ENCODE peak calls at places on chromosomes 6 and 20, in four cellular contexts. J, W, L and O are unnamed samples.

GRCh38 chr20:38473353-38473795 is 731 bp downstream of the RALGAPB start:
- DNase-seq in L (peak; percentile 61), J (no peak), W (peak; percentile 67), O (peak; percentile 45)

GRCh38 chr6:33747823-33748222 is 1.1 kb upstream of the IP6K3 start:
- DNase-seq in J (no peak), W (no peak), L (no peak), O (no peak)

GRCh38 chr6:53112404-53112803 is 36.2 kb downstream of the GCM1 start:
- DNase-seq in L (no peak), J (no peak), W (peak; percentile 85), O (no peak)

GRCh38 chr6:11918739-11919605 is 93.1 kb upstream of the HIVEP1 start:
- DNase-seq in W (no peak), J (no peak), L (peak; percentile 55), O (no peak)

GRCh38 chr6:152463183-152463582 is 174.0 kb downstream of the SYNE1 start:
- DNase-seq in L (no peak), J (no peak), W (no peak), O (no peak)

GRCh38 chr6:135328136-135328535 is 147.0 kb downstream of the MYB start:
- DNase-seq in J (no peak), L (no peak), W (no peak), O (no peak)

GRCh38 chr20:3652217-3652616 is 11.0 kb downstream of the GFRA4 start:
- DNase-seq in L (peak; percentile 65), W (no peak), J (no peak), O (no peak)

GRCh38 chr6:33983721-33984465 is 162.0 kb downstream of the GRM4 start:
- DNase-seq in L (no peak), J (no peak), W (no peak), O (no peak)

GRCh38 chr6:30007132-30007764 is 53.8 kb upstream of the POLR1H start:
- DNase-seq in L (no peak), J (no peak), W (no peak), O (no peak)

GRCh38 chr20:56522311-56522710 is 2.2 kb upstream of the FAM209A start:
- DNase-seq in L (no peak), W (no peak), J (no peak), O (no peak)

GRCh38 chr20:36572701-36573102 is 695 bp upstream of the TGIF2 start:
- DNase-seq in W (peak; percentile 65), L (peak; percentile 39), J (no peak), O (peak; percentile 30)

GRCh38 chr20:11651647-11652046 is 266.0 kb upstream of the BTBD3 start:
- DNase-seq in L (no peak), J (no peak), W (no peak), O (no peak)

GRCh38 chr6:165652766-165653165 is 10.3 kb downstream of the PDE10A start:
- DNase-seq in J (no peak), W (no peak), L (no peak), O (no peak)

GRCh38 chr6:136086686-136087085 is 163.4 kb downstream of the MTFR2 start:
- DNase-seq in W (no peak), J (no peak), L (no peak), O (no peak)

GRCh38 chr20:63021356-63022321 is 14.9 kb upstream of the BHLHE23 start:
- DNase-seq in W (no peak), J (no peak), L (no peak), O (no peak)

GRCh38 chr6:16684896-16685554 is 76.2 kb downstream of the ATXN1 start:
- DNase-seq in J (peak; percentile 56), L (no peak), W (no peak), O (no peak)

GRCh38 chr20:59007758-59008511 is 881 bp upstream of the CTSZ start:
- DNase-seq in L (no peak), W (no peak), J (peak; percentile 60), O (no peak)

GRCh38 chr6:40956871-40957270 is 82.2 kb downstream of the UNC5CL start:
- DNase-seq in W (no peak), L (no peak), J (no peak), O (no peak)

GRCh38 chr20:6311097-6311496 is 188.3 kb upstream of the FERMT1 start:
- DNase-seq in L (no peak), W (no peak), J (no peak), O (no peak)

DNA sequence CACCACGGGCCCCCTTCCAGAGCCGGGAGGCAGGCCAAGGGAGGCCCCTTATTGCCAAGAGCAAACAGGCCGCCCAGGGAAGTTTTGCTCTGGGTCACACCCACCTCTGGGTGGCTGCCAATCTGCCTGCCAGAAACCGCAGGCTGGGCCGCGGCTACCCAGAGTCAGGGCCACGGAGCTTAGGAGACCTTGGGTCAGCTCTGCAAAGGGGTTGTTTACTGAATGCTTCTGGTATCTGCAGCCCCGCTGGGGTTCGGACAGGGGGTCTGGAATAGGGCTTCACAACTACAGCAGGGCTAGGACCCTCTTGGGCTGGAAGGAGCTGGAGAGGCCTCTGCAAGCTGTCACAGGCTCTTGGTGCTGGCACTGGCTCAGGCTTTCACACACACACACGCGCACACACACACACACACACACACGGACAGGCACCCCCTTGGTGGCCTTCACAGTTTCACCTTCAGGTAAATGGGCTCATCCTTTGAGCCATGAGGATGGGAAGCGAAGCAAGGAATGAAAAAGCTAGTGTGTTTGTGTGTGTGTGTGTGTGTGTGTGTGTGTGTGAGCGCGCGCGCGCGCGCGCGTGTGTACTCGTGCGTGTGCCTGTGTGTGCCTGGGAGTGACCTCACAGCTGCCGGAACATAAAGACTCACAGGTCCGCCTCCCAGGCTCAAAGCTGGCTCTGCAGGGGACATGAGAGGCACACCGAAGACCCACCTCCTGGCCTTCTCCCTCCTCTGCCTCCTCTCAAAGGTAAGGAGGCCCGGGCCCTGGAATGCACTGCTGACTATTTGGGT is at the start of gene CCN5:
- DNase-seq in W (peak; percentile 68), J (no peak), L (peak; percentile 44), O (no peak)
- TF ChIP-seq FOXM1 in W (no peak), J (no peak), L (no peak), O (no peak)

GRCh38 chr6:97292671-97293070 is 9.7 kb upstream of the MMS22L start:
- DNase-seq in L (no peak), J (no peak), W (no peak), O (no peak)
- TF ChIP-seq BHLHE40 in L (no peak), J (no peak), W (no peak), O (no peak)

DNA sequence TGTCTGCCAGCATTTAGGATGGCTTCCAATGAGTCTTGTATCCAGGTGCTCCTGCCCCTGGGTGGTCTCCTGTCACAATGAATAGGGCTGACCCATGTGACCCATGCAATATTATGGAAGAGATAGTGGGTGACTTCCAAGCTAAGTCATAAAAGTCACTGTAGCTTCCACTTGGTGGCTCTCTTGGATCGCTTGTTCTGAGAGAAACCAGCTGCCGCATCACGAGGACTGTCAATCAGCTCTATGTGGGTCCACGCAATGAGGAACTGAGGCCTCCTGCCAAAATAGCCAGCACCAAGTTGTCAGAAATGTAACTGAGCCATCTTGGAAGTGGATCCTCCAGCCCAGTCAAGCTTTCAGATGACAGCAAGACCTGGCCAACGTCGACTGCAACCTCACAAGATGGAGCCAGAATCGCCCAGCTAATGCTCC is 14.9 kb upstream of the MATN4 start:
- DNase-seq in L (no peak), J (no peak), W (peak; percentile 86), O (no peak)
- TF ChIP-seq TARDBP in L (no peak), J (no peak), W (peak; percentile 77), O (no peak)

GRCh38 chr20:19077370-19078220 is 134.8 kb upstream of the SLC24A3 start:
- DNase-seq in W (no peak), L (no peak), J (no peak), O (no peak)
- TF ChIP-seq FOXM1 in W (no peak), L (no peak), J (no peak), O (no peak)

DNA sequence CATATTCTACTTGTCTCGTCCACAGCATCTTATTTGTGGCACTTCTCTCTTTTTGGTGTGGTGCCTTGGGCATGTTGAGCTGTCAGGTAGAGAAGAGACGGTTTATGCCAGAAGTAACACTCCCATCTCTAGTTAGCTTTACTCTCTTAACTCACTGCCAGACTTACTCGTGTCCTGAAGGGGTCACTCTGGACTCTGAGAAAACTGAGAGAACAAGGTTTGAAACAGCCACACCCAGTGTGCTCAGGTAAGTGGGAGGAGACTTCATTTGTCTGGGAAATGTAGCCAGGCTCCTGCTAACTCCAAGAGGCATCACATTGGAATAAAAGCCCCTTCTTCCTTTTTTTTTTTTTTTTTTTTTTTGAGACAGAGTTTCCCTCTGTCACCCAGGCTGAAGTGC is 360.8 kb downstream of the QKI start:
- DNase-seq in J (no peak), W (no peak), L (no peak), O (no peak)
- TF ChIP-seq BHLHE40 in J (no peak), W (no peak), L (no peak), O (no peak)

DNA sequence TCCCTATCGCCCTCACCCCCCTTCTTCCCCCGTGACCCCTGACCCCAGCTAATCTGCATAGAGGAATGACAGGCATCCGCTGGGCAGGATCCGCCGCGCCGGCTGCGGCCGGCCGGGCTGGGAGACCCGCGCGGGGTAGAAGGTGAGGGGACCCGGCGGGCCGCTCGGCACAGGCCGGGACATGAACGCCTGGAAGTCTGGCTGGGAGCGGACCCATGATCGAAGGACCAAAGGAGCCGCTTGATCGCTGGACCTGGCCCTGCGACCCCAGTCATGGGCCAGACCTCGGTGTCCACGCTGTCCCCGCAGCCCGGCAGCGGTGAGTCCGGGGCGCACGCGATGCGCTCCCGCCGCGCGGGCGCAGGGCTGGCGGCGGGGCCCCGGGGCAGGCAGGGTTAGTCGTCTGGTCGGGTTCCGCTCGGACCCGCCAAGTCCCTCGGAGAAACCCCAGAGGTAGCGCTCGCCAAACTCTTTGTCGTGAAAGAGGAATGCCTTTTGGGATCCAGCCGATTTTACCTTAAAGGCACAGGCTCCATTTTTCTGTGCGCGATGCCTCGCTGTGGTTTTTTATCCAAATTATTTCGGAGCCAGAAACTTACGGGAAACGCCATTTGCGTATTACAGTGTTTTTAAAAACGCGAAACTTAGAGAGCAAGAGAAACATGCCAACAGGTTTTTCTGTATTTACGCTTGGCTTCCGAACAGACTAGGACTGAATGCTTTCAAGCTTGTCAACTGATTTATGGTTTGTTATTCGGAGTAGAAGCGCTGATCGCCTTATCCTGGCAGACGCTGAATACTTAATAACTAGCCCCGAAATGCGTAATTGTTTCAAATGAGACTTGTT is at the start of gene PHACTR2:
- DNase-seq in J (no peak), L (peak; percentile 74), W (peak; percentile 76), O (peak; percentile 84)
- TF ChIP-seq TARDBP in J (no peak), L (no peak), W (peak; percentile 17), O (no peak)

GRCh38 chr6:129709909-129710721 is at the start of gene ARHGAP18:
- DNase-seq in J (peak; percentile 78), W (peak; percentile 97), L (peak; percentile 76), O (peak; percentile 89)

GRCh38 chr6:129708496-129709216 is 1.3 kb downstream of the ARHGAP18 start:
- DNase-seq in W (no peak), J (no peak), L (no peak), O (no peak)

GRCh38 chr6:129707882-129708495 is 2.0 kb downstream of the ARHGAP18 start:
- DNase-seq in L (no peak), J (no peak), W (no peak), O (no peak)

GRCh38 chr6:129710722-129711631 is 1.0 kb upstream of the ARHGAP18 start:
- DNase-seq in J (no peak), W (no peak), L (no peak), O (no peak)

GRCh38 chr6:129709451-129709908 is 497 bp downstream of the ARHGAP18 start:
- DNase-seq in W (no peak), L (no peak), J (no peak), O (no peak)
- TF ChIP-seq FOXM1 in W (no peak), L (no peak), J (no peak), O (no peak)